ENCODE peak calls at places on chromosomes 4 and X, in seven cellular contexts. One of them, this sample, is unnamed.
A peak's percentile ranks its signal among the peaks of the same experiment; 100 is the strongest.

GRCh38 chr4:115664285-115664684 is 550.9 kb upstream of the NDST4 start:
- DNase-seq in NT2/D1: no peak
- DNase-seq in heart left ventricle: no peak
- DNase-seq in MM.1S: no peak
- DNase-seq in upper lobe of right lung: no peak
- DNase-seq in right lobe of liver: no peak
- DNase-seq in DND-41: no peak
- DNase-seq in this sample: no peak

GRCh38 chr4:1310031-1310795 is 20.5 kb downstream of the MAEA start:
- DNase-seq in NT2/D1: no peak
- DNase-seq in heart left ventricle: peak; percentile 14
- DNase-seq in MM.1S: no peak
- DNase-seq in upper lobe of right lung: peak; percentile 46
- DNase-seq in right lobe of liver: peak; percentile 17
- DNase-seq in DND-41: no peak
- DNase-seq in this sample: peak; percentile 67

GRCh38 chrX:39499996-39500395 is 597.8 kb downstream of the BCOR start:
- DNase-seq in NT2/D1: no peak
- DNase-seq in heart left ventricle: no peak
- DNase-seq in MM.1S: no peak
- DNase-seq in upper lobe of right lung: no peak
- DNase-seq in right lobe of liver: no peak
- DNase-seq in DND-41: no peak
- DNase-seq in this sample: no peak

GRCh38 chr4:147617841-147618421 is 734 bp downstream of the TMEM184C start:
- DNase-seq in NT2/D1: no peak
- DNase-seq in heart left ventricle: no peak
- DNase-seq in MM.1S: peak; percentile 27
- DNase-seq in upper lobe of right lung: no peak
- DNase-seq in right lobe of liver: no peak
- DNase-seq in DND-41: no peak
- DNase-seq in this sample: no peak

GRCh38 chr4:87211249-87211952 is 9.0 kb downstream of the KLHL8 start:
- DNase-seq in NT2/D1: no peak
- DNase-seq in heart left ventricle: no peak
- DNase-seq in MM.1S: no peak
- DNase-seq in upper lobe of right lung: no peak
- DNase-seq in right lobe of liver: no peak
- DNase-seq in DND-41: no peak
- DNase-seq in this sample: no peak

GRCh38 chr4:158850800-158851644 is 82.2 kb downstream of the FNIP2 start:
- DNase-seq in NT2/D1: no peak
- DNase-seq in heart left ventricle: no peak
- DNase-seq in MM.1S: peak; percentile 42
- DNase-seq in upper lobe of right lung: no peak
- DNase-seq in right lobe of liver: no peak
- DNase-seq in DND-41: no peak
- DNase-seq in this sample: no peak

GRCh38 chrX:105876658-105877057 is 54.3 kb downstream of the NRK start:
- DNase-seq in NT2/D1: peak; percentile 5
- DNase-seq in heart left ventricle: no peak
- DNase-seq in MM.1S: peak; percentile 49
- DNase-seq in upper lobe of right lung: no peak
- DNase-seq in right lobe of liver: no peak
- DNase-seq in DND-41: no peak
- DNase-seq in this sample: no peak

GRCh38 chrX:144722307-144722706 is 525.0 kb upstream of the SPANXN1 start:
- DNase-seq in NT2/D1: peak; percentile 1
- DNase-seq in heart left ventricle: no peak
- DNase-seq in MM.1S: no peak
- DNase-seq in upper lobe of right lung: no peak
- DNase-seq in right lobe of liver: no peak
- DNase-seq in DND-41: no peak
- DNase-seq in this sample: no peak

GRCh38 chr4:168876106-168876505 is 133.9 kb downstream of the CBR4 start:
- DNase-seq in NT2/D1: no peak
- DNase-seq in heart left ventricle: no peak
- DNase-seq in MM.1S: no peak
- DNase-seq in upper lobe of right lung: no peak
- DNase-seq in right lobe of liver: no peak
- DNase-seq in DND-41: no peak
- DNase-seq in this sample: no peak

GRCh38 chr4:56986952-56987351 is 8.3 kb downstream of the POLR2B start:
- DNase-seq in NT2/D1: no peak
- DNase-seq in heart left ventricle: no peak
- DNase-seq in MM.1S: no peak
- DNase-seq in upper lobe of right lung: no peak
- DNase-seq in right lobe of liver: no peak
- DNase-seq in DND-41: no peak
- DNase-seq in this sample: no peak

GRCh38 chrX:17007134-17007768 is 60.8 kb downstream of the REPS2 start:
- DNase-seq in NT2/D1: no peak
- DNase-seq in heart left ventricle: no peak
- DNase-seq in MM.1S: no peak
- DNase-seq in upper lobe of right lung: no peak
- DNase-seq in right lobe of liver: no peak
- DNase-seq in DND-41: peak; percentile 6
- DNase-seq in this sample: no peak

GRCh38 chrX:72102760-72103159 is 29.0 kb downstream of the RTL5 start:
- DNase-seq in NT2/D1: no peak
- DNase-seq in heart left ventricle: no peak
- DNase-seq in MM.1S: no peak
- DNase-seq in upper lobe of right lung: no peak
- DNase-seq in right lobe of liver: no peak
- DNase-seq in DND-41: no peak
- DNase-seq in this sample: no peak

GRCh38 chr4:183700407-183700806 is 41.3 kb downstream of the TRAPPC11 start:
- DNase-seq in NT2/D1: no peak
- DNase-seq in heart left ventricle: no peak
- DNase-seq in MM.1S: no peak
- DNase-seq in upper lobe of right lung: no peak
- DNase-seq in right lobe of liver: no peak
- DNase-seq in DND-41: no peak
- DNase-seq in this sample: no peak

GRCh38 chrX:85828771-85829170 is 218.6 kb downstream of the CHM start:
- DNase-seq in NT2/D1: no peak
- DNase-seq in heart left ventricle: no peak
- DNase-seq in MM.1S: no peak
- DNase-seq in upper lobe of right lung: no peak
- DNase-seq in right lobe of liver: no peak
- DNase-seq in DND-41: no peak
- DNase-seq in this sample: no peak

GRCh38 chr4:150164055-150164454 is 85.8 kb downstream of the DCLK2 start:
- DNase-seq in NT2/D1: no peak
- DNase-seq in heart left ventricle: peak; percentile 69
- DNase-seq in MM.1S: no peak
- DNase-seq in upper lobe of right lung: no peak
- DNase-seq in right lobe of liver: no peak
- DNase-seq in DND-41: no peak
- DNase-seq in this sample: no peak

GRCh38 chrX:50081282-50081955 is 119.4 kb downstream of the AKAP4 start:
- DNase-seq in NT2/D1: peak; percentile 42
- DNase-seq in heart left ventricle: peak; percentile 30
- DNase-seq in MM.1S: no peak
- DNase-seq in upper lobe of right lung: peak; percentile 69
- DNase-seq in right lobe of liver: peak; percentile 45
- DNase-seq in DND-41: no peak
- DNase-seq in this sample: no peak

GRCh38 chrX:16552546-16552945 is 97.4 kb upstream of the S100G start:
- DNase-seq in NT2/D1: no peak
- DNase-seq in heart left ventricle: no peak
- DNase-seq in MM.1S: no peak
- DNase-seq in upper lobe of right lung: no peak
- DNase-seq in right lobe of liver: no peak
- DNase-seq in DND-41: no peak
- DNase-seq in this sample: no peak

GRCh38 chr4:25307596-25307995 is 5.0 kb upstream of the ZCCHC4 start:
- DNase-seq in NT2/D1: no peak
- DNase-seq in heart left ventricle: no peak
- DNase-seq in MM.1S: no peak
- DNase-seq in upper lobe of right lung: no peak
- DNase-seq in right lobe of liver: no peak
- DNase-seq in DND-41: no peak
- DNase-seq in this sample: no peak

GRCh38 chr4:75189976-75190375 is 257.1 kb downstream of the PARM1 start:
- DNase-seq in NT2/D1: no peak
- DNase-seq in heart left ventricle: no peak
- DNase-seq in MM.1S: no peak
- DNase-seq in upper lobe of right lung: no peak
- DNase-seq in right lobe of liver: no peak
- DNase-seq in DND-41: no peak
- DNase-seq in this sample: no peak

GRCh38 chrX:150018931-150019331 is 80.6 kb upstream of the EOLA2 start:
- DNase-seq in NT2/D1: no peak
- DNase-seq in heart left ventricle: no peak
- DNase-seq in MM.1S: no peak
- DNase-seq in upper lobe of right lung: no peak
- DNase-seq in right lobe of liver: no peak
- DNase-seq in DND-41: no peak
- DNase-seq in this sample: no peak

GRCh38 chr4:139188648-139189416 is 11.8 kb upstream of the ELF2 start:
- DNase-seq in NT2/D1: no peak
- DNase-seq in heart left ventricle: no peak
- DNase-seq in MM.1S: no peak
- DNase-seq in upper lobe of right lung: no peak
- DNase-seq in right lobe of liver: no peak
- DNase-seq in DND-41: no peak
- DNase-seq in this sample: no peak

GRCh38 chr4:8920289-8920965 is 48.8 kb upstream of the HMX1 start:
- DNase-seq in NT2/D1: no peak
- DNase-seq in heart left ventricle: no peak
- DNase-seq in MM.1S: no peak
- DNase-seq in upper lobe of right lung: peak; percentile 55
- DNase-seq in right lobe of liver: no peak
- DNase-seq in DND-41: no peak
- DNase-seq in this sample: no peak

GRCh38 chr4:8920969-8921368 is 49.3 kb upstream of the HMX1 start:
- DNase-seq in NT2/D1: no peak
- DNase-seq in heart left ventricle: no peak
- DNase-seq in MM.1S: no peak
- DNase-seq in upper lobe of right lung: no peak
- DNase-seq in right lobe of liver: no peak
- DNase-seq in DND-41: no peak
- DNase-seq in this sample: no peak

GRCh38 chr4:8922481-8922880 is 50.8 kb upstream of the HMX1 start:
- DNase-seq in NT2/D1: no peak
- DNase-seq in heart left ventricle: no peak
- DNase-seq in MM.1S: no peak
- DNase-seq in upper lobe of right lung: no peak
- DNase-seq in right lobe of liver: no peak
- DNase-seq in DND-41: no peak
- DNase-seq in this sample: no peak

GRCh38 chr4:8919651-8920288 is 48.1 kb upstream of the HMX1 start:
- DNase-seq in NT2/D1: no peak
- DNase-seq in heart left ventricle: no peak
- DNase-seq in MM.1S: no peak
- DNase-seq in upper lobe of right lung: no peak
- DNase-seq in right lobe of liver: no peak
- DNase-seq in DND-41: no peak
- DNase-seq in this sample: no peak

DNA sequence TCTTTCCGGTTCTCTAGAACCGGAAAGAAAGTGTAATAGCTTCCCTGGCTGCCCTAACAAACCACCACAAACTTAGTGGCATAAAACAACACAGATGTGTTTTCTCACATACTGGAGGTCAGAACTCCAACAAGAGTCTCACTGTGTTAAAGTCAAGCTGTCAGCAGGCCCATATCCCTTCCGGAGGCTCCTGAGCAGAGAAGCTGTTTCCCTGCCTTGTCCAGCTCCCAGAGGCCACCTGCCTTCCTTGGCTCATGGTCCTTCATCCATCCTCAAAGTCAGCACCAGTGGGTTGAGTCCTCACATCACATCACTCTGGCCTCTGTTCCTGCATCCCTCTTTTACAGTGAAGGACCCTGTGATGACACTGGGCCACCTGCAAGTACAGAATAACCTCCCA is 49.8 kb upstream of the HMX1 start:
- DNase-seq in NT2/D1: no peak
- DNase-seq in heart left ventricle: no peak
- DNase-seq in MM.1S: no peak
- DNase-seq in upper lobe of right lung: no peak
- DNase-seq in right lobe of liver: no peak
- DNase-seq in DND-41: no peak
- DNase-seq in this sample: no peak
- H3K4me1 ChIP-seq in NT2/D1: no peaks in the 10 kb centered on the region
- H3K4me1 ChIP-seq in heart left ventricle: no peaks in the 10 kb centered on the region
- H3K4me1 ChIP-seq in MM.1S: no peaks in the 10 kb centered on the region
- H3K4me1 ChIP-seq in upper lobe of right lung: no peaks in the 10 kb centered on the region
- H3K4me1 ChIP-seq in right lobe of liver: no peaks in the 10 kb centered on the region
- H3K4me1 ChIP-seq in DND-41: no peaks in the 10 kb centered on the region
- H3K4me1 ChIP-seq in this sample: no peaks in the 10 kb centered on the region

GRCh38 chr4:39613093-39613656 is 25.5 kb downstream of the SMIM14 start:
- DNase-seq in NT2/D1: no peak
- DNase-seq in heart left ventricle: no peak
- DNase-seq in MM.1S: no peak
- DNase-seq in upper lobe of right lung: no peak
- DNase-seq in right lobe of liver: no peak
- DNase-seq in DND-41: no peak
- DNase-seq in this sample: no peak
- H3K4me1 ChIP-seq in NT2/D1: no peaks in the 10 kb centered on the region
- H3K4me1 ChIP-seq in heart left ventricle: peaks cover 31% of the 10 kb centered on the region
- H3K4me1 ChIP-seq in MM.1S: no peaks in the 10 kb centered on the region
- H3K4me1 ChIP-seq in upper lobe of right lung: no peaks in the 10 kb centered on the region
- H3K4me1 ChIP-seq in right lobe of liver: peaks cover 7% of the 10 kb centered on the region
- H3K4me1 ChIP-seq in DND-41: no peaks in the 10 kb centered on the region
- H3K4me1 ChIP-seq in this sample: peaks cover 12% of the 10 kb centered on the region

GRCh38 chrX:21989415-21989814 is 42.7 kb upstream of the PHEX start:
- DNase-seq in NT2/D1: no peak
- DNase-seq in heart left ventricle: no peak
- DNase-seq in MM.1S: no peak
- DNase-seq in upper lobe of right lung: no peak
- DNase-seq in right lobe of liver: no peak
- DNase-seq in DND-41: no peak
- DNase-seq in this sample: no peak

GRCh38 chrX:21990812-21991211 is 41.3 kb upstream of the PHEX start:
- DNase-seq in NT2/D1: no peak
- DNase-seq in heart left ventricle: no peak
- DNase-seq in MM.1S: no peak
- DNase-seq in upper lobe of right lung: no peak
- DNase-seq in right lobe of liver: no peak
- DNase-seq in DND-41: no peak
- DNase-seq in this sample: no peak

GRCh38 chrX:21986596-21986995 is 45.5 kb upstream of the PHEX start:
- DNase-seq in NT2/D1: no peak
- DNase-seq in heart left ventricle: no peak
- DNase-seq in MM.1S: no peak
- DNase-seq in upper lobe of right lung: no peak
- DNase-seq in right lobe of liver: no peak
- DNase-seq in DND-41: no peak
- DNase-seq in this sample: no peak

GRCh38 chrX:21982311-21982710 is 41.8 kb downstream of the SMS start:
- DNase-seq in NT2/D1: no peak
- DNase-seq in heart left ventricle: no peak
- DNase-seq in MM.1S: no peak
- DNase-seq in upper lobe of right lung: no peak
- DNase-seq in right lobe of liver: no peak
- DNase-seq in DND-41: no peak
- DNase-seq in this sample: no peak

GRCh38 chrX:21985332-21985777 is 44.8 kb downstream of the SMS start:
- DNase-seq in NT2/D1: peak; percentile 68
- DNase-seq in heart left ventricle: peak; percentile 50
- DNase-seq in MM.1S: peak; percentile 62
- DNase-seq in upper lobe of right lung: no peak
- DNase-seq in right lobe of liver: no peak
- DNase-seq in DND-41: peak; percentile 68
- DNase-seq in this sample: peak; percentile 55
- H3K4me1 ChIP-seq in NT2/D1: no peaks in the 10 kb centered on the region
- H3K4me1 ChIP-seq in heart left ventricle: no peaks in the 10 kb centered on the region
- H3K4me1 ChIP-seq in MM.1S: no peaks in the 10 kb centered on the region
- H3K4me1 ChIP-seq in upper lobe of right lung: no peaks in the 10 kb centered on the region
- H3K4me1 ChIP-seq in right lobe of liver: no peaks in the 10 kb centered on the region
- H3K4me1 ChIP-seq in DND-41: no peaks in the 10 kb centered on the region
- H3K4me1 ChIP-seq in this sample: no peaks in the 10 kb centered on the region

GRCh38 chr4:23878912-23879732 is 10.7 kb downstream of the PPARGC1A start:
- DNase-seq in NT2/D1: no peak
- DNase-seq in heart left ventricle: no peak
- DNase-seq in MM.1S: no peak
- DNase-seq in upper lobe of right lung: no peak
- DNase-seq in right lobe of liver: no peak
- DNase-seq in DND-41: no peak
- DNase-seq in this sample: no peak
- H3K4me1 ChIP-seq in NT2/D1: peaks cover 5% of the 10 kb centered on the region
- H3K4me1 ChIP-seq in heart left ventricle: peaks cover 44% of the 10 kb centered on the region
- H3K4me1 ChIP-seq in MM.1S: peaks cover 10% of the 10 kb centered on the region
- H3K4me1 ChIP-seq in upper lobe of right lung: peaks cover 13% of the 10 kb centered on the region
- H3K4me1 ChIP-seq in right lobe of liver: peaks cover 83% of the 10 kb centered on the region
- H3K4me1 ChIP-seq in DND-41: no peaks in the 10 kb centered on the region
- H3K4me1 ChIP-seq in this sample: no peaks in the 10 kb centered on the region